ENCODE peak calls at places on chromosomes 16 and 17, in six cellular contexts. G, D, Y, M, F and C are unnamed samples.

GRCh38 chr16:87271256-87271655 is 45.9 kb downstream of the C16orf95 start:
- DNase-seq in G (no peak), D (no peak), Y (no peak), M (no peak), F (no peak), C (no peak)

GRCh38 chr16:75306102-75306762 is 54.8 kb upstream of the BCAR1 start:
- DNase-seq in G (no peak), D (no peak), Y (peak; percentile 84), M (no peak), F (peak; percentile 73), C (no peak)

GRCh38 chr17:80311216-80311827 is 50.7 kb downstream of the RNF213 start:
- DNase-seq in G (no peak), D (no peak), Y (no peak), M (no peak), F (no peak), C (no peak)

GRCh38 chr16:27698266-27698665 is 148.3 kb downstream of the KATNIP start:
- DNase-seq in G (no peak), D (peak; percentile 87), Y (no peak), M (no peak), F (peak; percentile 31), C (no peak)

GRCh38 chr17:32927724-32928526 is at the start of gene TMEM98:
- DNase-seq in G (no peak), D (peak; percentile 77), Y (no peak), M (no peak), F (peak; percentile 35), C (no peak)

GRCh38 chr16:67546091-67546501 is 16.2 kb upstream of the CTCF start:
- DNase-seq in G (no peak), D (no peak), Y (no peak), M (no peak), F (no peak), C (no peak)

GRCh38 chr16:2791174-2791573 is 3.8 kb upstream of the PRSS33 start:
- DNase-seq in G (no peak), D (peak; percentile 35), Y (no peak), M (no peak), F (no peak), C (no peak)

GRCh38 chr17:4381690-4382671 is 15.5 kb upstream of the UBE2G1 start:
- DNase-seq in G (no peak), D (no peak), Y (no peak), M (no peak), F (no peak), C (no peak)

GRCh38 chr17:40425741-40426140 is 8.0 kb upstream of the TOP2A start:
- DNase-seq in G (no peak), D (peak; percentile 52), Y (no peak), M (no peak), F (no peak), C (no peak)

GRCh38 chr17:1060991-1061390 is 64.1 kb downstream of the TIMM22 start:
- DNase-seq in G (no peak), D (peak; percentile 91), Y (peak; percentile 51), M (no peak), F (peak; percentile 99), C (peak; percentile 95)

GRCh38 chr16:12625068-12625467 is 178.6 kb downstream of the CPPED1 start:
- DNase-seq in G (no peak), D (no peak), Y (no peak), M (no peak), F (no peak), C (no peak)

GRCh38 chr17:43094129-43094834 is 30.9 kb downstream of the BRCA1 start:
- DNase-seq in G (no peak), D (no peak), Y (no peak), M (no peak), F (no peak), C (peak; percentile 36)

GRCh38 chr17:76781056-76781982 is 43.4 kb downstream of the MFSD11 start:
- DNase-seq in G (no peak), D (peak; percentile 72), Y (no peak), M (no peak), F (peak; percentile 19), C (no peak)